ENCODE peak calls at places on chromosomes 3 and 15, in six cellular contexts. F is iris pigment epithelial cell; L is naive thymus-derived CD8-positive, alpha-beta T cell; H is activated CD4-positive, alpha-beta T cell treated with anti-CD3 and anti-CD28 coated beads, Interleukin-2, amount 50 U/mL, for 48 hours; X is substantia nigra; Y is AG08396. W is an unnamed sample.

GRCh38 chr3:10870296-10870695 is 54.3 kb downstream of the SLC6A11 start:
- DNase-seq in F (no peak), L (no peak), H (no peak), X (no peak), Y (no peak), W (no peak)

GRCh38 chr3:16236856-16237393 is 27.8 kb downstream of the DPH3 start:
- DNase-seq in F (no peak), L (no peak), H (no peak), X (no peak), Y (no peak), W (no peak)

GRCh38 chr3:20575153-20575552 is 389.1 kb upstream of the SGO1 start:
- DNase-seq in F (peak; percentile 68), L (no peak), H (no peak), X (no peak), Y (peak; percentile 24), W (peak; percentile 85)

GRCh38 chr3:60192297-60193114 is 1058.7 kb downstream of the FHIT start:
- DNase-seq in F (no peak), L (no peak), H (peak; percentile 12), X (no peak), Y (no peak), W (no peak)

GRCh38 chr15:64024172-64025050 is 21.9 kb downstream of the DAPK2 start:
- DNase-seq in F (peak; percentile 12), L (no peak), H (no peak), X (no peak), Y (no peak), W (peak; percentile 31)

GRCh38 chr15:94125698-94126097 is 105.7 kb upstream of the MCTP2 start:
- DNase-seq in F (no peak), L (no peak), H (no peak), X (no peak), Y (no peak), W (no peak)

GRCh38 chr15:78368671-78369070 is 28.5 kb downstream of the CRABP1 start:
- DNase-seq in F (peak; percentile 10), L (no peak), H (no peak), X (no peak), Y (no peak), W (no peak)

GRCh38 chr3:16058511-16058910 is 116.0 kb upstream of the GALNT15 start:
- DNase-seq in F (peak; percentile 62), L (no peak), H (no peak), X (no peak), Y (no peak), W (peak; percentile 38)

GRCh38 chr15:74238984-74239645 is 3.0 kb downstream of the CCDC33 start:
- DNase-seq in F (no peak), L (no peak), H (no peak), X (peak; percentile 11), Y (no peak), W (no peak)

GRCh38 chr3:19267040-19267439 is 118.7 kb downstream of the KCNH8 start:
- DNase-seq in F (no peak), L (no peak), H (no peak), X (no peak), Y (no peak), W (no peak)

GRCh38 chr15:32842081-32842480 is 124.3 kb downstream of the GREM1 start:
- DNase-seq in F (no peak), L (no peak), H (no peak), X (no peak), Y (no peak), W (peak; percentile 54)

GRCh38 chr3:55013145-55013544 is 85.3 kb upstream of the LRTM1 start:
- DNase-seq in F (peak; percentile 33), L (no peak), H (no peak), X (no peak), Y (peak; percentile 44), W (peak; percentile 51)

GRCh38 chr3:71584216-71585061 is 911 bp upstream of the FOXP1 start:
- DNase-seq in F (peak; percentile 73), L (peak; percentile 44), H (peak; percentile 67), X (peak; percentile 67), Y (peak; percentile 44), W (peak; percentile 72)